ENCODE peak calls at places on chromosomes 3 and 15, in nine cellular contexts. F, H, I, E, B, G, V, D and C are unnamed samples. For H3K9me3 and H3K27me3, the result is how much of the 10 kb centered on the place peaks cover.

GRCh38 chr3:34005886-34006285 is 207.5 kb downstream of the PDCD6IP start:
- DNase-seq in F (no peak), I (no peak), V (no peak), G (no peak), H (no peak), B (peak), D (no peak), E (no peak), C (no peak)

GRCh38 chr3:126512026-126512425 is 5.5 kb downstream of the UROC1 start:
- DNase-seq in I (no peak), E (peak), B (no peak), G (no peak), H (peak), V (no peak), D (peak), F (no peak), C (peak)

GRCh38 chr3:134057006-134057832 is 27.5 kb upstream of the SLCO2A1 start:
- DNase-seq in E (peak), H (no peak), D (no peak), B (peak), G (no peak), V (no peak), I (no peak), F (no peak), C (no peak)

GRCh38 chr3:126851934-126852333 is 131.0 kb upstream of the PLXNA1 start:
- DNase-seq in D (no peak), G (no peak), E (no peak), F (no peak), H (no peak), I (no peak), V (no peak), B (no peak), C (no peak)

GRCh38 chr15:65409284-65409631 is 13.5 kb downstream of the IGDCC4 start:
- DNase-seq in G (no peak), D (no peak), F (no peak), H (no peak), E (no peak), I (no peak), V (no peak), B (peak), C (no peak)

GRCh38 chr3:12237076-12237475 is 51.8 kb upstream of the PPARG start:
- DNase-seq in H (no peak), F (no peak), V (no peak), G (no peak), I (no peak), B (no peak), E (no peak), D (no peak), C (no peak)

GRCh38 chr3:170585937-170586310 is at the start of gene SLC7A14:
- DNase-seq in G (no peak), F (no peak), I (peak), B (peak), E (no peak), D (no peak), H (no peak), V (no peak), C (no peak)

GRCh38 chr3:10463191-10464067 is 42.0 kb downstream of the ATP2B2 start:
- DNase-seq in I (no peak), H (no peak), B (no peak), D (no peak), E (no peak), F (no peak), V (no peak), G (no peak), C (no peak)

GRCh38 chr15:99264125-99264524 is 12.8 kb downstream of the LRRC28 start:
- DNase-seq in F (no peak), E (no peak), I (peak), G (no peak), V (no peak), D (no peak), H (no peak), B (no peak), C (no peak)

GRCh38 chr3:87997298-87997697 is 61.5 kb downstream of the CGGBP1 start:
- DNase-seq in D (no peak), B (peak), F (no peak), I (no peak), H (no peak), V (no peak), G (peak), E (no peak), C (peak)

GRCh38 chr15:101068961-101069734 is 150.0 kb downstream of the LRRK1 start:
- DNase-seq in G (no peak), H (no peak), V (no peak), E (no peak), I (peak), F (no peak), B (peak), D (peak), C (peak)

GRCh38 chr3:136929984-136930671 is 27.7 kb upstream of the IL20RB start:
- DNase-seq in H (no peak), V (peak), D (peak), E (no peak), G (peak), B (peak), I (no peak), F (no peak), C (no peak)

GRCh38 chr3:140953028-140953960 is 11.7 kb downstream of the SLC25A36 start:
- DNase-seq in H (no peak), D (no peak), E (no peak), V (no peak), B (peak), G (no peak), I (no peak), F (no peak), C (no peak)

GRCh38 chr15:63501256-63502089 is 2.9 kb upstream of the USP3 start:
- DNase-seq in V (peak), E (peak), B (peak), G (peak), I (peak), F (no peak), D (peak), H (peak), C (peak)

GRCh38 chr3:39038165-39038564 is 13.6 kb downstream of the SCN11A start:
- DNase-seq in I (no peak), F (no peak), H (no peak), D (no peak), G (no peak), V (no peak), E (no peak), B (peak), C (no peak)

GRCh38 chr3:168029705-168030104 is 66.0 kb downstream of the GOLIM4 start:
- DNase-seq in B (no peak), V (no peak), E (no peak), G (no peak), H (no peak), D (no peak), F (no peak), I (no peak), C (no peak)

GRCh38 chr15:89361451-89362202 is 27.0 kb upstream of the POLG start:
- DNase-seq in V (peak), E (peak), G (peak), H (peak), D (peak), F (no peak), I (peak), B (peak), C (peak)

GRCh38 chr15:85541744-85542143 is 161.3 kb downstream of the AKAP13 start:
- DNase-seq in F (no peak), B (peak), V (no peak), I (no peak), E (no peak), D (no peak), G (no peak), H (no peak), C (no peak)

GRCh38 chr3:183897606-183898384 is 13.1 kb upstream of the PARL start:
- DNase-seq in B (no peak), E (no peak), H (no peak), V (no peak), I (no peak), F (no peak), G (no peak), D (no peak), C (no peak)

GRCh38 chr3:11591006-11591360 is 52.7 kb downstream of the VGLL4 start:
- DNase-seq in H (no peak), B (peak), V (no peak), E (no peak), I (no peak), D (no peak), G (no peak), F (no peak), C (no peak)

GRCh38 chr3:9105421-9105820 is 142.1 kb upstream of the RAD18 start:
- DNase-seq in V (no peak), G (no peak), E (no peak), F (no peak), I (no peak), H (no peak), B (no peak), D (no peak), C (no peak)

GRCh38 chr3:61903931-61904657 is 342.7 kb downstream of the PTPRG start:
- DNase-seq in H (no peak), V (no peak), E (no peak), F (no peak), I (peak), D (no peak), B (peak), G (peak), C (no peak)

GRCh38 chr3:112116777-112117186 is 16.3 kb downstream of the GCSAM start:
- DNase-seq in G (no peak), I (no peak), E (no peak), F (no peak), H (no peak), D (peak), V (no peak), B (no peak), C (no peak)

GRCh38 chr3:170780471-170780870 is 89.5 kb downstream of the RPL22L1 start:
- DNase-seq in F (no peak), V (no peak), H (no peak), B (no peak), G (no peak), D (no peak), I (no peak), E (no peak), C (no peak)

GRCh38 chr3:113758389-113759029 is 11.7 kb downstream of the ATP6V1A start:
- DNase-seq in D (no peak), G (no peak), H (no peak), I (no peak), B (peak), V (no peak), E (no peak), F (no peak), C (no peak)

GRCh38 chr3:25902586-25902985 is 112.7 kb downstream of the OXSM start:
- DNase-seq in I (no peak), D (no peak), E (no peak), F (no peak), G (no peak), B (peak), V (no peak), H (no peak), C (no peak)

GRCh38 chr3:126621627-126622345 is 33.1 kb downstream of the TXNRD3 start:
- DNase-seq in V (no peak), H (no peak), B (peak), I (no peak), G (no peak), E (no peak), D (no peak), F (no peak), C (no peak)

GRCh38 chr3:147410518-147411234 is 1.5 kb downstream of the ZIC1 start:
- DNase-seq in F (no peak), E (no peak), I (no peak), H (no peak), V (no peak), B (peak), D (no peak), G (no peak), C (no peak)

GRCh38 chr3:117252208-117252607 is 542.6 kb downstream of the TUSC7 start:
- DNase-seq in E (no peak), B (peak), D (no peak), I (no peak), V (no peak), H (no peak), F (no peak), G (no peak), C (no peak)

DNA sequence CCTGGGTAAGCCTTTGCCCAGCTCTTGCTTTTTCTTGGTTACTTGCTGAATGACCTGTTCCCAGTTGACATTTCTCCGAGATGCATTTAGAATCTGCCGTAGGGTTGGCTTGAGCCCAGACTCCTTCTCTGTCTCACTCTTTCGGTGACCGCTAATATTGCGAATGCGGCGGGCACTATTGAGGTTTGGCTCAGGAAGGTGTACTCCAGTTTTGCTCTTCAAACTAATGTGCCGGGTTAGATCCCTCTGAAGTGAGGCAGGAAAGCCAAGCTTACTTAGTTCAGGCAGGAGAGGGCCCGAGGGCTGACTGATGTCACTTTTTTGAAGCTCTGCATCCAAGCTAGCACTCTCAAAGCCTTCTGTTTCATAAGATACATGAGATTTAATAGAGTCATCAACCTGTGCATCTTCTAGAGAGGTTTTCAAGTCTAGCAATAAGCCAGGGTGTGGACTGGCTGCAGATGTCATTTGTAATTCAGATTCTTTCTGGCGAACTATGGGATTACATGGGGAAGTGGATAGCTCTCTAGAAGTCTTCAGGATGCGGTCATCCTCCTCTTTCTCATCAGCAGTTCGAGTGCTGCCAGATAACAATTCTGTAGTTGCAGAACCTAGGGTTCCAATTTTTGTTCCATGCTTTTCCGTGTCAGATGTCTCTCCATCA is 41.0 kb downstream of the ZNF106 start:
- DNase-seq in F (no peak), D (peak), G (no peak), V (no peak), H (no peak), I (no peak), B (no peak), E (no peak), C (peak)
- H3K4me3 ChIP-seq in F (no peak), D (peak), G (no peak), V (no peak), H (no peak), I (no peak), B (no peak), E (peak), C (peak)

DNA sequence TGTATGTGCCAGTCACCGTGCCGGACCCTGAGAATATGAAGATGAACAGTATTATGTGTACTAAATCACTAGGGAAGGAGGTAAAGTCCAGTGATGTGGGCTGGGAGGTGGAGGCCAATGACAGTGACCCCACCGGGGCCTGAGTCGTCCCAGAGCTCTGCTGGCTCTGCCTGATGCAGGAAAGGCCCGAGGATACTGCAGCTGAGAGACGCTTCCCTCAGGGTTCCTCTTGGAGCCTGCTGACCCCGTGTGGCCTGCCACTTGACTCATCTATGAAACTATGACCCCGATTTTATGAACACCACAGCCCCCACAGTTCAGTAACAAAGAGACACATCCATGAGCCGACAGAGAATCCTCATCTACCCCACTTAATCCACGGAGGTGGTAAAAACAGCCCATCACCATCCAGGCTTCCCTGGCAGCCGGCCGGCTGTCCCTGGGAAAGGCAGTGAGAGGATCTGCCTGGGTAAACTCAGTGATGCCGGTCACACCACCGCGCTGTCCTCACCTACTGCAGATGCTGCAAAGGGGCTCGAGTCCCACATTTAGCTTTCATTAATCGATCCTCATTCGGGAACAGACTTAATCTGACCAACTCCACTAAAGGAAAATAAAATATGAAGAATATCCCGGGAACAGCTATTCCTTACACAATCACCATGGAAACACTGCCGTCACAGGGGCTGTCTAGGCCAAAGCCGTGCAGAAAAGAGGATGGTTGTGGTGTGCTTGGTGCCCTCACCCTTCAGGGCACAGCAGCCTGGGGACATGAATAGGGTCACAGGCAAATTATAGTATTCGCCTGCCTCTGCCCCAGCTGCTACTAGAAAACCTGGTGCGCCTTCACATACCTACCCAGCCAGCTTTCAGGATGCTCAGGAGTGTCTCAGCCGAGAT is 82.9 kb downstream of the ARRDC4 start:
- DNase-seq in B (no peak), V (no peak), F (no peak), H (no peak), D (no peak), G (peak), I (no peak), E (no peak), C (no peak)
- H3K9me3 ChIP-seq in B (under half), V (under half), F (under half), H (under half), D (under half), G (under half), I (under half), E (under half), C (under half)

DNA sequence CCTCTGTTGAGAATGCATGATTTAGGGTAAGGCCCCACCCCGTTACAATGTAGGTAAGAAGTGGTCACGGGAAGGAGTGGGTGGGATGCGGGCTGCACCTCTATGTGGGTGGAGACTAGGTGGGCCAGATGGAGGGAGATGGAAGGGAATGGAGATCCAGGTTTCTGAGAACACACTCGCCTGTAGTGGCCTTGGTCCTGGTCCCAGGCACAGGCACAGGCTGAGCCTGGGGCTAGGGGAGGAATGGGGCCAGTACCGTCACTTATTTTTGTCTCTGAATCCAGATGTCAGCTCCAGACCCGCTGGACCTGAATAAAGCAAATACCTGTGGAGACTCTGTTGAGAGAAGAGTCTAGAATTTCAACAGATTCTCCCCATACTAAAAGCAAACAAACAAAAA is 31.5 kb downstream of the GOLGA6A start:
- DNase-seq in H (no peak), V (no peak), B (no peak), D (no peak), G (no peak), F (no peak), E (no peak), I (no peak), C (no peak)
- H3K27me3 ChIP-seq in H (under half), V (under half), B (under half), D (under half), G (under half), F (under half), E (under half), I (under half), C (under half)

GRCh38 chr3:195549001-195549400 is 5.9 kb upstream of the PPP1R2 start:
- DNase-seq in E (no peak), F (no peak), G (no peak), D (no peak), I (no peak), H (no peak), V (no peak), B (peak), C (no peak)
- H3K4me3 ChIP-seq in E (no peak), F (no peak), G (no peak), D (no peak), I (no peak), H (no peak), V (no peak), B (no peak), C (no peak)

GRCh38 chr15:25492315-25492714 is 53.5 kb upstream of the UBE3A start:
- DNase-seq in H (no peak), B (no peak), V (no peak), D (no peak), F (no peak), E (no peak), I (no peak), G (no peak), C (no peak)
- H3K9me3 ChIP-seq in H (under half), B (under half), V (under half), D (under half), F (under half), E (under half), I (under half), G (under half), C (under half)

GRCh38 chr15:72341361-72341760 is 21.4 kb upstream of the CELF6 start:
- DNase-seq in D (no peak), I (peak), E (no peak), H (no peak), B (peak), V (no peak), G (no peak), F (no peak), C (no peak)

GRCh38 chr15:72340366-72340765 is 20.4 kb upstream of the CELF6 start:
- DNase-seq in H (no peak), B (peak), E (no peak), F (no peak), I (no peak), V (no peak), G (no peak), D (no peak), C (no peak)

GRCh38 chr15:72338617-72339321 is 18.8 kb upstream of the CELF6 start:
- DNase-seq in E (no peak), B (peak), I (no peak), F (no peak), G (no peak), V (no peak), H (no peak), D (no peak), C (no peak)

GRCh38 chr15:72338148-72338547 is 18.2 kb upstream of the CELF6 start:
- DNase-seq in G (no peak), D (no peak), E (no peak), I (no peak), F (no peak), H (no peak), V (no peak), B (no peak), C (no peak)

GRCh38 chr15:72339777-72340177 is 19.8 kb upstream of the CELF6 start:
- DNase-seq in B (peak), D (no peak), G (peak), I (no peak), H (no peak), F (no peak), V (no peak), E (no peak), C (no peak)
- H3K27me3 ChIP-seq in B (under half), D (under half), G (under half), I (under half), H (under half), F (under half), V (under half), E (under half), C (under half)

GRCh38 chr3:71786551-71786950 is 1.6 kb upstream of the PROK2 start:
- DNase-seq in D (no peak), V (no peak), I (no peak), F (no peak), H (no peak), G (no peak), E (no peak), B (peak), C (no peak)

GRCh38 chr3:71785594-71786472 is 885 bp upstream of the PROK2 start:
- DNase-seq in B (peak), E (no peak), V (no peak), I (no peak), H (no peak), F (no peak), G (no peak), D (no peak), C (no peak)

GRCh38 chr3:71784201-71784913 is 591 bp downstream of the PROK2 start:
- DNase-seq in I (peak), E (no peak), D (no peak), V (no peak), G (no peak), H (no peak), B (no peak), F (no peak), C (no peak)

GRCh38 chr3:71787851-71788405 is 3.0 kb upstream of the PROK2 start:
- DNase-seq in G (no peak), B (no peak), E (no peak), I (no peak), D (no peak), H (no peak), F (no peak), V (no peak), C (no peak)

GRCh38 chr3:71784914-71785593 is at the start of gene PROK2:
- DNase-seq in I (peak), E (peak), B (peak), V (no peak), G (no peak), F (no peak), H (no peak), D (no peak), C (peak)
- H3K4me3 ChIP-seq in I (peak), E (peak), B (peak), V (peak), G (no peak), F (peak), H (peak), D (peak), C (peak)

GRCh38 chr15:25718597-25718996 is 144.5 kb downstream of the ATP10A start:
- DNase-seq in B (no peak), F (no peak), E (peak), I (no peak), G (no peak), V (no peak), D (no peak), H (no peak), C (no peak)

GRCh38 chr15:25715536-25716413 is 147.4 kb downstream of the ATP10A start:
- DNase-seq in V (no peak), F (no peak), E (peak), B (no peak), I (no peak), D (no peak), G (no peak), H (no peak), C (no peak)

GRCh38 chr15:25717861-25718504 is 145.1 kb downstream of the ATP10A start:
- DNase-seq in B (peak), E (peak), D (no peak), I (no peak), H (no peak), F (no peak), V (no peak), G (no peak), C (no peak)

GRCh38 chr15:25716414-25717102 is 146.6 kb downstream of the ATP10A start:
- DNase-seq in D (no peak), I (no peak), F (no peak), V (no peak), B (no peak), G (no peak), E (peak), H (no peak), C (no peak)

GRCh38 chr15:25717116-25717755 is 145.9 kb downstream of the ATP10A start:
- DNase-seq in I (no peak), B (peak), E (no peak), G (no peak), H (no peak), F (no peak), V (no peak), D (no peak), C (no peak)
- H3K9me3 ChIP-seq in I (under half), B (under half), E (under half), G (under half), H (under half), F (under half), V (under half), D (under half), C (under half)